ENCODE peak calls at places on chromosomes 4 and X, in nine cellular contexts. One of them, this sample, is unnamed.

GRCh38 chr4:158652920-158653319 is 18.8 kb downstream of the C4orf46 start:
- DNase-seq in suprapubic skin: no peak
- DNase-seq in tibial nerve: no peak
- DNase-seq in ovary: no peak
- DNase-seq in upper lobe of left lung: no peak
- DNase-seq in transverse colon: no peak
- DNase-seq in K562: no peak
- DNase-seq in A549: no peak
- DNase-seq in stomach: no peak
- DNase-seq in this sample: no peak

GRCh38 chrX:84320606-84321005 is 132.6 kb upstream of the RPS6KA6 start:
- DNase-seq in suprapubic skin: no peak
- DNase-seq in tibial nerve: no peak
- DNase-seq in ovary: no peak
- DNase-seq in upper lobe of left lung: no peak
- DNase-seq in transverse colon: no peak
- DNase-seq in K562: no peak
- DNase-seq in A549: no peak
- DNase-seq in stomach: no peak
- DNase-seq in this sample: no peak

GRCh38 chr4:121776610-121777401 is 11.8 kb upstream of the SMIM43 start:
- DNase-seq in suprapubic skin: no peak
- DNase-seq in tibial nerve: no peak
- DNase-seq in ovary: no peak
- DNase-seq in upper lobe of left lung: no peak
- DNase-seq in transverse colon: no peak
- DNase-seq in K562: no peak
- DNase-seq in A549: no peak
- DNase-seq in stomach: no peak
- DNase-seq in this sample: no peak

GRCh38 chr4:113961322-113961698 is 18.1 kb downstream of the ARSJ start:
- DNase-seq in suprapubic skin: no peak
- DNase-seq in tibial nerve: no peak
- DNase-seq in ovary: no peak
- DNase-seq in upper lobe of left lung: no peak
- DNase-seq in transverse colon: no peak
- DNase-seq in K562: no peak
- DNase-seq in A549: peak; percentile 48
- DNase-seq in stomach: no peak
- DNase-seq in this sample: no peak

GRCh38 chr4:156217236-156217635 is 263.6 kb upstream of the CTSO start:
- DNase-seq in suprapubic skin: no peak
- DNase-seq in tibial nerve: no peak
- DNase-seq in ovary: no peak
- DNase-seq in upper lobe of left lung: no peak
- DNase-seq in transverse colon: no peak
- DNase-seq in K562: no peak
- DNase-seq in A549: no peak
- DNase-seq in stomach: no peak
- DNase-seq in this sample: no peak

GRCh38 chrX:29257516-29257915 is 670.3 kb downstream of the IL1RAPL1 start:
- DNase-seq in suprapubic skin: no peak
- DNase-seq in tibial nerve: no peak
- DNase-seq in ovary: no peak
- DNase-seq in upper lobe of left lung: no peak
- DNase-seq in transverse colon: no peak
- DNase-seq in K562: no peak
- DNase-seq in A549: no peak
- DNase-seq in stomach: no peak
- DNase-seq in this sample: no peak

GRCh38 chr4:121693450-121693849 is 3.3 kb downstream of the ANXA5 start:
- DNase-seq in suprapubic skin: no peak
- DNase-seq in tibial nerve: no peak
- DNase-seq in ovary: no peak
- DNase-seq in upper lobe of left lung: no peak
- DNase-seq in transverse colon: no peak
- DNase-seq in K562: no peak
- DNase-seq in A549: no peak
- DNase-seq in stomach: no peak
- DNase-seq in this sample: no peak

GRCh38 chr4:1318488-1319213 is 28.4 kb upstream of the UVSSA start:
- DNase-seq in suprapubic skin: no peak
- DNase-seq in tibial nerve: no peak
- DNase-seq in ovary: no peak
- DNase-seq in upper lobe of left lung: no peak
- DNase-seq in transverse colon: no peak
- DNase-seq in K562: peak; percentile 67
- DNase-seq in A549: no peak
- DNase-seq in stomach: no peak
- DNase-seq in this sample: no peak

GRCh38 chr4:100008048-100008447 is 58.0 kb upstream of the H2AZ1 start:
- DNase-seq in suprapubic skin: no peak
- DNase-seq in tibial nerve: no peak
- DNase-seq in ovary: no peak
- DNase-seq in upper lobe of left lung: no peak
- DNase-seq in transverse colon: no peak
- DNase-seq in K562: no peak
- DNase-seq in A549: peak; percentile 9
- DNase-seq in stomach: no peak
- DNase-seq in this sample: no peak

GRCh38 chrX:109475174-109475891 is 6.6 kb downstream of the GUCY2F start:
- DNase-seq in suprapubic skin: no peak
- DNase-seq in tibial nerve: peak; percentile 30
- DNase-seq in ovary: peak; percentile 42
- DNase-seq in upper lobe of left lung: peak; percentile 22
- DNase-seq in transverse colon: no peak
- DNase-seq in K562: peak; percentile 23
- DNase-seq in A549: peak; percentile 54
- DNase-seq in stomach: peak; percentile 26
- DNase-seq in this sample: no peak

GRCh38 chrX:17590892-17591740 is 146.2 kb upstream of the SCML1 start:
- DNase-seq in suprapubic skin: no peak
- DNase-seq in tibial nerve: peak; percentile 54
- DNase-seq in ovary: peak; percentile 65
- DNase-seq in upper lobe of left lung: peak; percentile 61
- DNase-seq in transverse colon: peak; percentile 59
- DNase-seq in K562: peak; percentile 22
- DNase-seq in A549: peak; percentile 73
- DNase-seq in stomach: peak; percentile 65
- DNase-seq in this sample: peak; percentile 83

GRCh38 chr4:48891028-48891619 is 15.4 kb downstream of the OCIAD2 start:
- DNase-seq in suprapubic skin: no peak
- DNase-seq in tibial nerve: no peak
- DNase-seq in ovary: no peak
- DNase-seq in upper lobe of left lung: no peak
- DNase-seq in transverse colon: no peak
- DNase-seq in K562: no peak
- DNase-seq in A549: no peak
- DNase-seq in stomach: no peak
- DNase-seq in this sample: no peak

GRCh38 chrX:111445485-111445884 is 33.5 kb upstream of the DCX start:
- DNase-seq in suprapubic skin: no peak
- DNase-seq in tibial nerve: peak; percentile 5
- DNase-seq in ovary: no peak
- DNase-seq in upper lobe of left lung: no peak
- DNase-seq in transverse colon: no peak
- DNase-seq in K562: peak; percentile 18
- DNase-seq in A549: peak; percentile 39
- DNase-seq in stomach: no peak
- DNase-seq in this sample: no peak

GRCh38 chrX:43861750-43862149 is 20.5 kb downstream of the MAOB start:
- DNase-seq in suprapubic skin: no peak
- DNase-seq in tibial nerve: no peak
- DNase-seq in ovary: no peak
- DNase-seq in upper lobe of left lung: no peak
- DNase-seq in transverse colon: no peak
- DNase-seq in K562: no peak
- DNase-seq in A549: peak; percentile 32
- DNase-seq in stomach: no peak
- DNase-seq in this sample: no peak

GRCh38 chr4:184382189-184382846 is 92.0 kb downstream of the IRF2 start:
- DNase-seq in suprapubic skin: no peak
- DNase-seq in tibial nerve: no peak
- DNase-seq in ovary: no peak
- DNase-seq in upper lobe of left lung: no peak
- DNase-seq in transverse colon: peak; percentile 37
- DNase-seq in K562: no peak
- DNase-seq in A549: no peak
- DNase-seq in stomach: no peak
- DNase-seq in this sample: no peak

GRCh38 chr4:6732441-6733357 is 16.7 kb downstream of the BLOC1S4 start:
- DNase-seq in suprapubic skin: peak; percentile 88
- DNase-seq in tibial nerve: peak; percentile 60
- DNase-seq in ovary: peak; percentile 73
- DNase-seq in upper lobe of left lung: peak; percentile 86
- DNase-seq in transverse colon: peak; percentile 68
- DNase-seq in K562: peak; percentile 89
- DNase-seq in A549: peak; percentile 89
- DNase-seq in stomach: peak; percentile 85
- DNase-seq in this sample: peak; percentile 80

GRCh38 chr4:15436515-15436914 is 8.7 kb downstream of the C1QTNF7 start:
- DNase-seq in suprapubic skin: no peak
- DNase-seq in tibial nerve: peak; percentile 42
- DNase-seq in ovary: no peak
- DNase-seq in upper lobe of left lung: no peak
- DNase-seq in transverse colon: no peak
- DNase-seq in K562: no peak
- DNase-seq in A549: no peak
- DNase-seq in stomach: no peak
- DNase-seq in this sample: no peak

GRCh38 chr4:53431052-53431451 is 53.6 kb downstream of the FIP1L1 start:
- DNase-seq in suprapubic skin: no peak
- DNase-seq in tibial nerve: no peak
- DNase-seq in ovary: no peak
- DNase-seq in upper lobe of left lung: no peak
- DNase-seq in transverse colon: no peak
- DNase-seq in K562: no peak
- DNase-seq in A549: no peak
- DNase-seq in stomach: no peak
- DNase-seq in this sample: no peak

DNA sequence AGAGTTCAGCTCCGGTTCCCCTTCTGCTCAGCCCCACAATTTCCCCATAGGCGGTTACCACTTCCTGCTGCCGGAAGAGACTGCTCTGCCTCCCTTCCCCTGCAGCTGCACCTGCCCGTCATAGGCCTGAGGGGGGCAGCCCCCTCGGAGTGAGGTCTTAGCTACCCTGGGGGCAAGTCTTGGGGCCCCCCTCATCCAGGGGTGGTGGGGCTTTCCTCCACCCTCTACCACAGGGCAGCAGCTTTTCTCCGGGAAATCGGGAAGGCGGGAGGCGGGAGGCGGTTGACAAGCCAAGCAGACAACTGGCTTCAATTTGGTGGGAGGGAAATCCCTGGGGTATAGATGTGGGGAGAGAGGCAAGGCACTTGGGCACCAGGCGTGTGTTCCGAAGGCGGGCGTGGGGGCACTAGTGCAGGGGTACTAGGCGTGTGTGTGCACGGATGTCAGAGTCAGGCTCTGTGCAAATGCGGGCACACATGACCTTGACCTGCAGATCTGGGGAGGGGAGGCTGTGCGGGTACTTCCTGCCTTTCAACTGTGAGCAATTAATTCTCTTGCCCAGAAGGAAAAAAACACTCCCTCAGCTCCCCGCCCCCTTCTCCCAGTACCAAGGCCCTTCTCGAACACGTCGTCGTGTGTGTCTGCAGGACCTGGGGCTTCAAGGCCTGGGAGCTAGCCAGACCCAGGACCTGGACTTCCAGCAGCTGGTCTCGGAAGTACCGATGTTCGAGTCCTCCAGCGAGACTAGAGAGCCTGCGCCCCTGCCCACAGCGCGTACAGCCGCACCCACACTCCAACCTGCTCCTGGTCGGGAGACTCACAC is 1.0 kb upstream of the ARHGAP4 start:
- DNase-seq in suprapubic skin: no peak
- DNase-seq in tibial nerve: peak; percentile 12
- DNase-seq in ovary: peak; percentile 63
- DNase-seq in upper lobe of left lung: peak; percentile 72
- DNase-seq in transverse colon: peak; percentile 77
- DNase-seq in K562: no peak
- DNase-seq in A549: peak; percentile 45
- DNase-seq in stomach: peak; percentile 57
- DNase-seq in this sample: peak; percentile 80
- H3K27ac ChIP-seq in suprapubic skin: peak overlapping the region; percentile 90
- H3K27ac ChIP-seq in tibial nerve: peak overlapping the region; percentile 98
- H3K27ac ChIP-seq in ovary: peak overlapping the region; percentile 91
- H3K27ac ChIP-seq in upper lobe of left lung: peak overlapping the region; percentile 92
- H3K27ac ChIP-seq in transverse colon: peak overlapping the region; percentile 99
- H3K27ac ChIP-seq in K562: peak overlapping the region; percentile 98
- H3K27ac ChIP-seq in A549: peak overlapping the region; percentile 96
- H3K27ac ChIP-seq in stomach: peak overlapping the region; percentile 96
- H3K27ac ChIP-seq in this sample: peak overlapping the region; percentile 90

GRCh38 chrX:48569958-48570357 is 4.3 kb upstream of the RBM3 start:
- DNase-seq in suprapubic skin: no peak
- DNase-seq in tibial nerve: no peak
- DNase-seq in ovary: no peak
- DNase-seq in upper lobe of left lung: no peak
- DNase-seq in transverse colon: no peak
- DNase-seq in K562: no peak
- DNase-seq in A549: no peak
- DNase-seq in stomach: no peak
- DNase-seq in this sample: no peak
- TF ChIP-seq EP300 in suprapubic skin: no peak
- TF ChIP-seq EP300 in tibial nerve: no peak
- TF ChIP-seq EP300 in ovary: no peak
- TF ChIP-seq EP300 in upper lobe of left lung: no peak
- TF ChIP-seq EP300 in transverse colon: no peak
- TF ChIP-seq EP300 in K562: no peak
- TF ChIP-seq EP300 in A549: no peak
- TF ChIP-seq EP300 in stomach: no peak
- TF ChIP-seq EP300 in this sample: no peak

DNA sequence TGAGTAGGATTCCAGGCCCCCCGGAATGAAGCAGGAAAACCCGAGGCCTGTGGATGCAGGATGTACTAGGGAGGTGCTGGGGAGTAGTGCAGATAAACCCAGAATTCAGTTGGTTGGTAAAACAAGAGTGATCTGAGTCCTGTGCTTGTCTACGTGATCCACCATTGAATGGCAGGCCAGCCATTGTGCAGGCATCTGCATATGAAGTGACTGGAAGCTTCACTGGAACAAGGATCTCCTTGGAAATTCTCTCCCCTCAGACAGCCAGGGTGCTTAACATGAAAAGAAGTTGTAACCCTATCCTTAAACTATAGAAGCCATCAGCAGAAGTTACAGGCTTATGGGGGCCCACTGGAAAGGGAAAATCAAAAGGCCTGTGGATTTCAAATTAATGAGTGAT is 656 bp upstream of the GSPT2 start:
- DNase-seq in suprapubic skin: no peak
- DNase-seq in tibial nerve: no peak
- DNase-seq in ovary: no peak
- DNase-seq in upper lobe of left lung: no peak
- DNase-seq in transverse colon: no peak
- DNase-seq in K562: no peak
- DNase-seq in A549: no peak
- DNase-seq in stomach: no peak
- DNase-seq in this sample: no peak
- H3K4me3 ChIP-seq in suprapubic skin: peak overlapping the region; percentile 54
- H3K4me3 ChIP-seq in tibial nerve: no peak overlapping the region
- H3K4me3 ChIP-seq in ovary: no peak overlapping the region
- H3K4me3 ChIP-seq in upper lobe of left lung: peak overlapping the region; percentile 66
- H3K4me3 ChIP-seq in transverse colon: peak overlapping the region; percentile 71
- H3K4me3 ChIP-seq in K562: no peak overlapping the region
- H3K4me3 ChIP-seq in A549: peak overlapping the region; percentile 65
- H3K4me3 ChIP-seq in stomach: peak overlapping the region; percentile 59
- H3K4me3 ChIP-seq in this sample: peak overlapping the region; percentile 59

GRCh38 chr4:143089847-143090246 is 94.9 kb upstream of the USP38 start:
- DNase-seq in suprapubic skin: no peak
- DNase-seq in tibial nerve: no peak
- DNase-seq in ovary: no peak
- DNase-seq in upper lobe of left lung: no peak
- DNase-seq in transverse colon: no peak
- DNase-seq in K562: no peak
- DNase-seq in A549: no peak
- DNase-seq in stomach: no peak
- DNase-seq in this sample: no peak
- H3K27ac ChIP-seq in suprapubic skin: no peak overlapping the region
- H3K27ac ChIP-seq in tibial nerve: no peak overlapping the region
- H3K27ac ChIP-seq in ovary: no peak overlapping the region
- H3K27ac ChIP-seq in upper lobe of left lung: no peak overlapping the region
- H3K27ac ChIP-seq in transverse colon: no peak overlapping the region
- H3K27ac ChIP-seq in K562: no peak overlapping the region
- H3K27ac ChIP-seq in A549: no peak overlapping the region
- H3K27ac ChIP-seq in stomach: no peak overlapping the region
- H3K27ac ChIP-seq in this sample: no peak overlapping the region